ENCODE peak calls at places on chromosomes 7 and 10, in ten cellular contexts. C, M, N, R, K, V, X, O, A and Z are unnamed samples.
A peak's percentile ranks its signal among the peaks of the same experiment; 100 is the strongest.

GRCh38 chr7:134502463-134502862 is 24.9 kb upstream of the AKR1B10 start:
- DNase-seq in K (peak; percentile 75), O (no peak), X (peak; percentile 67), C (peak; percentile 54), V (no peak), M (peak; percentile 33), R (no peak), A (no peak), N (no peak), Z (peak; percentile 22)

GRCh38 chr10:31146496-31147219 is 115.0 kb upstream of the ZNF438 start:
- DNase-seq in O (peak; percentile 17), X (peak; percentile 46), N (peak; percentile 60), A (no peak), K (peak; percentile 18), V (no peak), M (peak; percentile 84), C (no peak), R (no peak), Z (no peak)

GRCh38 chr7:36262286-36262685 is 109.2 kb downstream of the EEPD1 start:
- DNase-seq in N (no peak), K (no peak), M (no peak), A (no peak), C (no peak), X (no peak), V (no peak), O (no peak), R (no peak), Z (no peak)

GRCh38 chr7:84085147-84085546 is 109.4 kb downstream of the SEMA3A start:
- DNase-seq in M (no peak), K (no peak), O (no peak), R (no peak), N (no peak), X (no peak), C (no peak), A (no peak), V (no peak), Z (no peak)

GRCh38 chr10:12503311-12503710 is 154.0 kb downstream of the CAMK1D start:
- DNase-seq in O (peak; percentile 33), A (no peak), X (no peak), K (no peak), M (no peak), V (no peak), C (peak; percentile 12), N (no peak), R (no peak), Z (no peak)

GRCh38 chr7:135158874-135159273 is 11.0 kb downstream of the TMEM140 start:
- DNase-seq in X (no peak), C (no peak), R (no peak), K (no peak), A (no peak), N (no peak), V (no peak), O (no peak), M (no peak), Z (no peak)

GRCh38 chr10:69242844-69243212 is 22.7 kb downstream of the HKDC1 start:
- DNase-seq in X (no peak), A (no peak), R (no peak), M (no peak), V (no peak), K (no peak), O (no peak), C (no peak), N (no peak), Z (no peak)

GRCh38 chr7:18041202-18041601 is 13.6 kb upstream of the PRPS1L1 start:
- DNase-seq in M (no peak), K (no peak), V (no peak), A (no peak), N (no peak), X (no peak), R (no peak), O (no peak), C (no peak), Z (no peak)

GRCh38 chr10:123869015-123869414 is 22.6 kb downstream of the CPXM2 start:
- DNase-seq in A (no peak), R (no peak), X (no peak), N (no peak), C (no peak), O (no peak), V (no peak), M (no peak), K (no peak), Z (no peak)

GRCh38 chr10:34018129-34018528 is 683.7 kb upstream of the NRP1 start:
- DNase-seq in M (no peak), A (no peak), O (no peak), C (no peak), N (no peak), R (no peak), K (no peak), V (no peak), X (no peak), Z (no peak)

GRCh38 chr7:28707291-28707690 is 250.8 kb downstream of the TRIL start:
- DNase-seq in A (no peak), R (no peak), X (no peak), O (no peak), C (no peak), M (no peak), K (no peak), N (no peak), V (no peak), Z (no peak)

GRCh38 chr7:28706607-28707006 is 251.5 kb downstream of the TRIL start:
- DNase-seq in X (no peak), C (no peak), O (no peak), M (no peak), V (no peak), N (no peak), R (no peak), K (no peak), A (no peak), Z (no peak)

GRCh38 chr7:28709756-28710155 is 248.4 kb downstream of the TRIL start:
- DNase-seq in N (no peak), R (no peak), M (no peak), C (no peak), A (no peak), K (no peak), X (no peak), O (no peak), V (no peak), Z (no peak)

GRCh38 chr7:28708458-28708951 is 249.6 kb downstream of the TRIL start:
- DNase-seq in M (no peak), N (no peak), O (peak; percentile 37), X (no peak), V (no peak), R (no peak), K (no peak), A (peak; percentile 57), C (no peak), Z (no peak)

DNA sequence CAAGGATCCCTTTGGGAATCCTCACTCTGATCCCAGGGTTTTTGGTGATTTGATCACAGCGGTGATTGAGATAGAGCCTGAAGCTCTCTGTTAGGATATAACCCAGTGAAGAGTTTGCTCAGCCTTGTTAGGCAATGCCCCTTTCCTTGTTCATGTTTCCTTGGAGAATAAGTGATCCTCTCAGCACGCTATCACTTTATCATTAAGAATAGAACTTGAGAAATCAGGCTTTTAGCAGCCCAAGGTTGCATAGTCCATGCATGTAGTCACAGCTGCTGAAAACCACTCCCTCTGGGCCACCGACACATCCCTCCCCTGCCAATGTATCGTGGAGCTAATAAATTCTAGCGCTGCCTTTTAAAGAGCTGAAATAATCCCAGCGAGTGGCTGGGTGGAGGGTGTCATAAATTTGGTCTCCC is 250.1 kb downstream of the TRIL start:
- DNase-seq in R (no peak), K (no peak), O (peak; percentile 14), C (no peak), X (no peak), N (no peak), V (no peak), M (no peak), A (no peak), Z (no peak)
- H3K27ac ChIP-seq in R (no peak overlapping the region), K (no peak overlapping the region), O (peak overlapping the region; percentile 2), C (no peak overlapping the region), X (no peak overlapping the region), N (peak overlapping the region; percentile 58), V (no peak overlapping the region), M (no peak overlapping the region), A (no peak overlapping the region), Z (no peak overlapping the region)

GRCh38 chr10:5809541-5810154 is 3.6 kb downstream of the GDI2 start:
- DNase-seq in C (no peak), K (no peak), N (no peak), O (no peak), V (no peak), M (no peak), A (no peak), X (no peak), R (peak; percentile 38), Z (no peak)
- H3K4me3 ChIP-seq in C (peak overlapping the region; percentile 5), K (no peak overlapping the region), N (peak overlapping the region; percentile 44), O (peak overlapping the region; percentile 99), V (peak overlapping the region; percentile 98), M (no peak overlapping the region), A (peak overlapping the region; percentile 98), X (no peak overlapping the region), R (peak overlapping the region; percentile 95), Z (peak overlapping the region; percentile 1)

GRCh38 chr7:98821348-98821747 is 48.5 kb downstream of the TMEM130 start:
- DNase-seq in A (no peak), M (no peak), X (peak; percentile 33), C (no peak), O (no peak), R (no peak), K (no peak), V (no peak), N (no peak), Z (no peak)

GRCh38 chr7:98811299-98811698 is 58.5 kb downstream of the TMEM130 start:
- DNase-seq in C (no peak), X (no peak), R (no peak), V (no peak), M (no peak), K (no peak), N (no peak), A (no peak), O (no peak), Z (no peak)

GRCh38 chr7:98816206-98816605 is 53.6 kb downstream of the TMEM130 start:
- DNase-seq in C (no peak), A (no peak), N (no peak), O (no peak), R (no peak), V (no peak), K (no peak), X (no peak), M (peak; percentile 72), Z (peak; percentile 89)

GRCh38 chr7:98815313-98815712 is 54.5 kb downstream of the TMEM130 start:
- DNase-seq in M (no peak), K (no peak), V (no peak), C (no peak), N (no peak), X (no peak), O (no peak), A (no peak), R (no peak), Z (no peak)

GRCh38 chr7:98816925-98817710 is 52.7 kb downstream of the TMEM130 start:
- DNase-seq in C (no peak), X (no peak), V (no peak), O (no peak), N (no peak), R (no peak), M (no peak), K (no peak), A (no peak), Z (no peak)
- H3K4me1 ChIP-seq in C (no peaks in the 10 kb centered on the region), X (no peaks in the 10 kb centered on the region), V (no peaks in the 10 kb centered on the region), O (peaks cover 4% of the 10 kb centered on the region), N (no peaks in the 10 kb centered on the region), R (no peaks in the 10 kb centered on the region), M (peaks cover 20% of the 10 kb centered on the region), K (peaks cover 4% of the 10 kb centered on the region), A (no peaks in the 10 kb centered on the region), Z (peaks cover 40% of the 10 kb centered on the region)

GRCh38 chr10:50594012-50594411 is 29.7 kb downstream of the SGMS1 start:
- DNase-seq in M (no peak), C (no peak), R (no peak), O (peak; percentile 37), V (peak; percentile 47), A (no peak), N (no peak), X (peak; percentile 43), K (peak; percentile 73), Z (no peak)
- H3K27ac ChIP-seq in M (no peak overlapping the region), C (no peak overlapping the region), R (no peak overlapping the region), O (peak overlapping the region; percentile 10), V (peak overlapping the region; percentile 18), A (no peak overlapping the region), N (peak overlapping the region; percentile 24), X (no peak overlapping the region), K (no peak overlapping the region), Z (no peak overlapping the region)